ENCODE peak calls at places on chromosomes 12 and 14, in four cellular contexts. J, G, W and T are unnamed samples.
A peak's percentile ranks its signal among the peaks of the same experiment; 100 is the strongest.

GRCh38 chr12:1805441-1806081 is 14.8 kb upstream of the LRTM2 start:
- DNase-seq in G (peak; percentile 14), J (no peak), W (no peak), T (peak; percentile 60)

GRCh38 chr12:67410667-67411067 is 141.5 kb downstream of the CAND1 start:
- DNase-seq in J (no peak), W (no peak), G (no peak), T (no peak)

GRCh38 chr12:53624956-53625355 is 1.2 kb downstream of the ATF7 start:
- DNase-seq in W (no peak), J (peak; percentile 32), G (no peak), T (no peak)

GRCh38 chr14:36325853-36326252 is 5.4 kb upstream of the MBIP start:
- DNase-seq in G (no peak), W (no peak), J (no peak), T (no peak)

GRCh38 chr12:41709463-41710285 is 435.0 kb downstream of the GXYLT1 start:
- DNase-seq in G (no peak), J (no peak), W (no peak), T (no peak)

GRCh38 chr14:102761206-102761605 is 16.0 kb upstream of the TRAF3 start:
- DNase-seq in W (no peak), G (no peak), J (no peak), T (no peak)

GRCh38 chr14:92510972-92511371 is 2.6 kb upstream of the RIN3 start:
- DNase-seq in J (no peak), W (no peak), G (no peak), T (no peak)

GRCh38 chr12:118061876-118062791 is 1.2 kb upstream of the WSB2 start:
- DNase-seq in J (peak; percentile 76), W (no peak), G (peak; percentile 47), T (peak; percentile 29)

GRCh38 chr12:81078469-81079196 is 754 bp downstream of the ACSS3 start:
- DNase-seq in W (no peak), J (peak; percentile 56), G (peak; percentile 58), T (no peak)

GRCh38 chr12:57941165-57941894 is at the start of gene ATP23:
- DNase-seq in J (peak; percentile 93), G (peak; percentile 89), W (peak; percentile 95), T (peak; percentile 89)

DNA sequence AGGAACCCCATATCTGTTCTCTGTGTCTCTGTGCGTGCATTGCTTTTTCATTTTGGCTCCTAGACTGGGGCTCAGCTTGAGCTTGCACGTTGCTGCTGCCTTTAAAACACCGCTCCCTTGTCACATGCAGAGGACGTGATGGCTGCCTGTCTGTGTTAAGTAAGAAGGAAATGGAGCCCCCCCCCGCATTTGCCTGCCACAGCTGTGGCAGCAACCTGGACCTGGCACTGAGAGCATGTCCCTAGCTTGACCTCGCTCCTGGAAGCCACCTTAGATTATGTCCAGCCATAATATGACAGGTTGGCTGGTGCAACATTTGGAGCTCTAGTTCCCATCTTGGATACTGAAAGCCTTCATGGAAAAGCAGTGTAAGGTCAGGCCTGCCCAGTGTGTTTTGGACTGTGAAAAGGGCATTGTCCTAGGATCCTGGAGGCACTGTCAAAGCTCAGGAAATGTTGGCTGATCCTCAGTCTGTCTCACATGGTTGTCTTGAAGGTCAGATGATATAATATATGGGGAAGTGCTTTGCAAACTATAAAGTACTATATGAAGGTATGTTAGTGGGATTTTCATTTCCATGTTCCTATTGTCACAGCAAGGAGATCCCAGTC is 73.8 kb downstream of the PRKCH start:
- DNase-seq in W (no peak), G (no peak), J (no peak), T (no peak)
- H3K4me1 ChIP-seq in W (peaks cover 99% of the 10 kb centered on the region), G (no peaks in the 10 kb centered on the region), J (no peaks in the 10 kb centered on the region), T (peaks cover 13% of the 10 kb centered on the region)

GRCh38 chr14:69827560-69827959 is 30.5 kb upstream of the SLC10A1 start:
- DNase-seq in W (no peak), J (no peak), G (no peak), T (no peak)

GRCh38 chr14:69828372-69828771 is 31.3 kb upstream of the SLC10A1 start:
- DNase-seq in G (no peak), J (no peak), W (no peak), T (no peak)

GRCh38 chr14:69828879-69829278 is 31.8 kb upstream of the SLC10A1 start:
- DNase-seq in W (no peak), G (no peak), J (no peak), T (no peak)
- H3K27me3 ChIP-seq in W (no peaks in the 10 kb centered on the region), G (no peaks in the 10 kb centered on the region), J (no peaks in the 10 kb centered on the region), T (peaks cover 33% of the 10 kb centered on the region)

GRCh38 chr14:56899829-56900228 is 89.5 kb upstream of the OTX2 start:
- DNase-seq in W (no peak), J (no peak), G (no peak), T (no peak)
- H3K4me1 ChIP-seq in W (no peaks in the 10 kb centered on the region), J (no peaks in the 10 kb centered on the region), G (no peaks in the 10 kb centered on the region), T (no peaks in the 10 kb centered on the region)

DNA sequence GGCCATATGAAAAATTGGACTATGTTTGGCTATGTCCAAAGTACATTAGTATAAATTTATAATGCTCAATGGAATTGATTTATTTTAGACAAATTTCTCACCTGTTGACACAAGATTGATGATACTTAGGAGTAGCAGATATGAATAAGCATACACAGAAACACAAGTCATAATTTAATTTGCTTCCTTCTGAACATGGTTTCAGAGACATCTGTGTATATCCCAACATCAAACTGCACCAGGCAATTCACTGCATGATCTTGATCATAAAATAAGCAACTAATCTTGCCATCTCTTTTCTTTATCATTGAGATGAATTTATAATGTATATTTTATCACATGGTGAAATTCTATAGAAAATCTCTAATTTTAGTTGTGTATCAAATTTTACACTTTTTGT is 3.8 kb downstream of the CLECL1 start:
- DNase-seq in G (no peak), W (no peak), J (no peak), T (no peak)
- H3K27me3 ChIP-seq in G (no peaks in the 10 kb centered on the region), W (no peaks in the 10 kb centered on the region), J (no peaks in the 10 kb centered on the region), T (no peaks in the 10 kb centered on the region)